ENCODE peak calls at places on chromosomes 4 and X, in seven cellular contexts. U is A549, K is IMR-90, I is GM12878, N is K562, G is H1, B is HepG2. Q is an unnamed sample.

GRCh38 chr4:153064571-153064970 is 128.4 kb downstream of the FHDC1 start:
- DNase-seq in U (no peak), K (no peak), I (no peak), N (no peak), G (no peak), B (no peak), Q (no peak)

GRCh38 chrX:22748093-22748999 is 251.4 kb upstream of the DDX53 start:
- DNase-seq in U (peak), K (peak), I (no peak), N (peak), G (peak), B (peak), Q (peak)

GRCh38 chrX:3717742-3718420 is 4.4 kb upstream of the PRKX start:
- DNase-seq in U (no peak), K (peak), I (no peak), N (no peak), G (no peak), B (no peak), Q (no peak)

GRCh38 chr4:25814323-25814722 is 48.5 kb downstream of the SEL1L3 start:
- DNase-seq in U (peak), K (peak), I (no peak), N (no peak), G (no peak), B (no peak), Q (no peak)

GRCh38 chr4:140609548-140610425 is 41.0 kb upstream of the UCP1 start:
- DNase-seq in U (peak), K (peak), I (peak), N (peak), G (no peak), B (peak), Q (peak)

GRCh38 chr4:37780444-37781133 is 45.9 kb upstream of the PGM2 start:
- DNase-seq in U (no peak), K (no peak), I (no peak), N (no peak), G (no peak), B (peak), Q (no peak)

GRCh38 chrX:118484216-118484903 is 11.3 kb upstream of the DOCK11 start:
- DNase-seq in U (peak), K (peak), I (no peak), N (no peak), G (no peak), B (no peak), Q (no peak)

GRCh38 chrX:54921427-54922021 is 900 bp downstream of the TRO start:
- DNase-seq in U (no peak), K (peak), I (no peak), N (no peak), G (peak), B (peak), Q (no peak)

GRCh38 chr4:53956053-53956452 is 108.4 kb downstream of the CHIC2 start:
- DNase-seq in U (no peak), K (no peak), I (no peak), N (no peak), G (no peak), B (no peak), Q (no peak)

GRCh38 chr4:85557016-85557901 is 82.3 kb downstream of the ARHGAP24 start:
- DNase-seq in U (no peak), K (no peak), I (peak), N (no peak), G (no peak), B (no peak), Q (no peak)

GRCh38 chr4:151859646-151860045 is 98.8 kb upstream of the GATB start:
- DNase-seq in U (no peak), K (no peak), I (no peak), N (no peak), G (no peak), B (no peak), Q (no peak)

GRCh38 chr4:7778524-7779193 is 161.0 kb downstream of the AFAP1 start:
- DNase-seq in U (no peak), K (peak), I (no peak), N (no peak), G (no peak), B (no peak), Q (no peak)

GRCh38 chr4:20326460-20326859 is 74.8 kb downstream of the SLIT2 start:
- DNase-seq in U (no peak), K (no peak), I (no peak), N (no peak), G (no peak), B (no peak), Q (no peak)

GRCh38 chrX:123173833-123174232 is 10.2 kb upstream of the GRIA3 start:
- DNase-seq in U (peak), K (no peak), I (no peak), N (peak), G (no peak), B (no peak), Q (peak)

GRCh38 chr4:47913328-47913727 is 1.1 kb downstream of the NFXL1 start:
- DNase-seq in U (no peak), K (peak), I (no peak), N (no peak), G (no peak), B (peak), Q (no peak)

GRCh38 chr4:142293536-142293935 is 552.6 kb downstream of the INPP4B start:
- DNase-seq in U (no peak), K (peak), I (no peak), N (no peak), G (no peak), B (no peak), Q (no peak)

GRCh38 chrX:53362439-53362838 is 60.0 kb downstream of the SMC1A start:
- DNase-seq in U (no peak), K (no peak), I (no peak), N (no peak), G (no peak), B (no peak), Q (no peak)

GRCh38 chr4:129578336-129578735 is 482.4 kb downstream of the C4orf33 start:
- DNase-seq in U (no peak), K (no peak), I (no peak), N (no peak), G (no peak), B (no peak), Q (no peak)

GRCh38 chr4:21802406-21802805 is 146.2 kb downstream of the KCNIP4 start:
- DNase-seq in U (peak), K (no peak), I (no peak), N (no peak), G (no peak), B (no peak), Q (no peak)

GRCh38 chr4:27043200-27043599 is 182.6 kb downstream of the STIM2 start:
- DNase-seq in U (no peak), K (no peak), I (no peak), N (no peak), G (no peak), B (peak), Q (no peak)

GRCh38 chr4:108901271-108901670 is 138.4 kb upstream of the ETNPPL start:
- DNase-seq in U (no peak), K (no peak), I (no peak), N (no peak), G (no peak), B (no peak), Q (no peak)

GRCh38 chr4:157405070-157405469 is 184.5 kb downstream of the GRIA2 start:
- DNase-seq in U (no peak), K (no peak), I (no peak), N (no peak), G (no peak), B (no peak), Q (no peak)

GRCh38 chrX:46279214-46279924 is 265.9 kb downstream of the ZNF674 start:
- DNase-seq in U (no peak), K (no peak), I (no peak), N (no peak), G (no peak), B (no peak), Q (no peak)

GRCh38 chr4:80005863-80006262 is 67.2 kb downstream of the ANTXR2 start:
- DNase-seq in U (no peak), K (peak), I (no peak), N (peak), G (no peak), B (peak), Q (no peak)

GRCh38 chr4:101127176-101127790 is 220.0 kb downstream of the PPP3CA start:
- DNase-seq in U (no peak), K (no peak), I (no peak), N (no peak), G (no peak), B (no peak), Q (no peak)

GRCh38 chr4:26819478-26819877 is 41.2 kb upstream of the STIM2 start:
- DNase-seq in U (no peak), K (no peak), I (no peak), N (no peak), G (no peak), B (no peak), Q (no peak)

GRCh38 chr4:88533088-88533790 is 9.7 kb upstream of the PYURF start:
- DNase-seq in U (no peak), K (peak), I (no peak), N (no peak), G (no peak), B (no peak), Q (no peak)

GRCh38 chrX:5113128-5113527 is 1115.5 kb downstream of the NLGN4X start:
- DNase-seq in U (peak), K (no peak), I (no peak), N (peak), G (no peak), B (no peak), Q (no peak)

GRCh38 chrX:6170424-6170823 is 58.2 kb downstream of the NLGN4X start:
- DNase-seq in U (no peak), K (no peak), I (no peak), N (no peak), G (no peak), B (no peak), Q (no peak)

GRCh38 chr4:6716958-6717655 is 1.1 kb downstream of the BLOC1S4 start:
- DNase-seq in U (no peak), K (peak), I (no peak), N (no peak), G (no peak), B (no peak), Q (no peak)
- TF ChIP-seq CEBPB in U (no peak), K (no peak), I (no peak), N (no peak), G (no peak), B (no peak), Q (no peak)

GRCh38 chr4:87108142-87108546 is 112.3 kb downstream of the KLHL8 start:
- DNase-seq in U (peak), K (peak), I (no peak), N (no peak), G (no peak), B (no peak), Q (peak)
- TF ChIP-seq CEBPB in U (no peak), K (peak), I (no peak), N (no peak), G (no peak), B (no peak), Q (peak)

DNA sequence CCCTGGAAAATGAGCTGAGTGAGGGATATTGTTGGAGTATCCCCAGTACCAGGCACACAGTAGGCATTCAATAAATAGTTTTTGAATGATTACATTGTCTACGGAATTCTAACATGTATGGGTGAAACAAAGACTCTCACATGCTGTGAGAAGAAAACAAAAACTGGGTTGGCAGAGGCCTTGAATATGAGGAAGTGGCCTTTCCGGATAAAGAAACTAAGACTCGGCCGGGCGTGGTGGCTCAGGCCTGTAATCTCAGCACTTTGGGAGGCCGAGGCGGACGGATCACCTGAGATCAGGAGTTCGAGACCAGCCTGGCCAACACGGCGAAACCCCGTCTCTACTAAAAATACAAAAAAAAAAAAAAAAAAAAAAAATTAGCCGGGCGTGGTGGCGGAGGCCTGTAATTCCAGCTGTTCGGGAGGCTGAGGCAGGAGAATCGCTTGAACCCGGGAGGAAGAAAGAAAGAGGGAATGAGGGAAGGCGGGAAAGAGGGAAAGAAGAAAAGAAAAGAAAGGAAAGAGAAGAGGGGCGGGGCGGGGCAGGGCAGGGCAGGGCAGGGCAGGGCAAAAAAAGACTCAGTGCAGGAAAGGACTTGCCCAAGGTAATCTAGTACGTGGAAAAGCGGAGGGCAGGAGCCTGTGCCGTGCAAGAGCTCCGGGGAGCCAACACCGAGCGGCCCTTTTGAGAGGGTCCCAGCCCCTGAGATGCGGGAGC is 689 bp upstream of the TMA16 start:
- DNase-seq in U (peak), K (no peak), I (no peak), N (peak), G (no peak), B (no peak), Q (no peak)
- TF ChIP-seq CEBPB in U (no peak), K (no peak), I (no peak), N (no peak), G (no peak), B (no peak), Q (no peak)

GRCh38 chrX:154082396-154083133 is 15.0 kb downstream of the MECP2 start:
- DNase-seq in U (peak), K (peak), I (no peak), N (no peak), G (no peak), B (no peak), Q (no peak)
- TF ChIP-seq CEBPB in U (no peak), K (peak), I (no peak), N (no peak), G (no peak), B (no peak), Q (no peak)

GRCh38 chr4:38785901-38786402 is 3.2 kb upstream of the TLR10 start:
- DNase-seq in U (no peak), K (no peak), I (peak), N (no peak), G (no peak), B (no peak), Q (no peak)
- TF ChIP-seq CEBPB in U (no peak), K (no peak), I (no peak), N (no peak), G (no peak), B (no peak), Q (no peak)

GRCh38 chr4:825969-826330 is at the start of gene CPLX1:
- DNase-seq in U (no peak), K (no peak), I (no peak), N (peak), G (no peak), B (no peak), Q (no peak)

GRCh38 chr4:823761-824460 is 2.0 kb downstream of the CPLX1 start:
- DNase-seq in U (no peak), K (no peak), I (no peak), N (no peak), G (no peak), B (no peak), Q (no peak)

GRCh38 chr4:824461-825062 is 1.4 kb downstream of the CPLX1 start:
- DNase-seq in U (no peak), K (no peak), I (no peak), N (no peak), G (no peak), B (no peak), Q (no peak)

GRCh38 chr4:826508-827208 is 729 bp upstream of the CPLX1 start:
- DNase-seq in U (no peak), K (no peak), I (no peak), N (peak), G (no peak), B (no peak), Q (no peak)

GRCh38 chr4:825063-825968 is 613 bp downstream of the CPLX1 start:
- DNase-seq in U (no peak), K (no peak), I (no peak), N (peak), G (no peak), B (no peak), Q (no peak)
- TF ChIP-seq CEBPB in U (no peak), K (no peak), I (no peak), N (no peak), G (no peak), B (no peak), Q (no peak)

GRCh38 chr4:138230048-138230447 is 12.1 kb downstream of the SLC7A11 start:
- DNase-seq in U (no peak), K (no peak), I (no peak), N (no peak), G (no peak), B (no peak), Q (no peak)

GRCh38 chr4:138235419-138235952 is 6.7 kb downstream of the SLC7A11 start:
- DNase-seq in U (peak), K (peak), I (no peak), N (peak), G (no peak), B (no peak), Q (peak)

GRCh38 chr4:138234254-138234653 is 7.9 kb downstream of the SLC7A11 start:
- DNase-seq in U (no peak), K (no peak), I (no peak), N (no peak), G (no peak), B (no peak), Q (no peak)

GRCh38 chr4:138233313-138233712 is 8.8 kb downstream of the SLC7A11 start:
- DNase-seq in U (no peak), K (no peak), I (no peak), N (no peak), G (no peak), B (no peak), Q (no peak)

GRCh38 chr4:138232364-138232763 is 9.8 kb downstream of the SLC7A11 start:
- DNase-seq in U (no peak), K (no peak), I (no peak), N (no peak), G (no peak), B (no peak), Q (no peak)
- TF ChIP-seq CEBPB in U (no peak), K (no peak), I (no peak), N (no peak), G (no peak), B (no peak), Q (no peak)

GRCh38 chr4:82842593-82842992 is 44.0 kb upstream of the SCD5 start:
- DNase-seq in U (peak), K (peak), I (no peak), N (peak), G (no peak), B (peak), Q (no peak)
- TF ChIP-seq CEBPB in U (no peak), K (no peak), I (no peak), N (no peak), G (no peak), B (no peak), Q (no peak)

DNA sequence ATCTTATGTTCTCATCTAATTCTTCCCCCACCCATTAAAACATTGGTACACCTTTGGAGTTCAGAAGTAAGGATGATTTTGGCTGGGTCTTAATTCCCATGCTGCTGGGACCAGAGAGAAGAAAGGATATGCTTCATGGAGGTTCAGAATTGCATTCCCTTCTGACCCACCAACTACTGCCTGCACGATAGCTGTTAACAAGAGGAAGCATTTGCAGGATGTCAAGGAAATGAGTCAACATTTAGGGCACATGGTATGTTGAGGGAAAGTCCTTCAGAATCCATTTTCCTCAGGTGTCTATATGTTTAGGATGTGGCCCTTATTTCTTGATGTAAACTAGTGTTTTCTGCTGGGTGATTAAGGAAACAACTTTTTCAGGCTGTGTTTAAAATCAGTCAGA is 95.4 kb upstream of the DDX3X start:
- DNase-seq in U (peak), K (peak), I (no peak), N (peak), G (no peak), B (no peak), Q (no peak)
- TF ChIP-seq CEBPB in U (no peak), K (no peak), I (no peak), N (no peak), G (no peak), B (no peak), Q (no peak)

GRCh38 chr4:165464813-165465381 is 86.1 kb downstream of the CPE start:
- DNase-seq in U (peak), K (peak), I (no peak), N (peak), G (no peak), B (peak), Q (no peak)

GRCh38 chr4:165464338-165464737 is 85.5 kb downstream of the CPE start:
- DNase-seq in U (no peak), K (no peak), I (no peak), N (no peak), G (no peak), B (no peak), Q (no peak)

GRCh38 chr4:165472943-165473676 is 94.3 kb downstream of the CPE start:
- DNase-seq in U (no peak), K (no peak), I (no peak), N (no peak), G (no peak), B (no peak), Q (no peak)

GRCh38 chr4:165474784-165475705 is 96.2 kb downstream of the CPE start:
- DNase-seq in U (no peak), K (no peak), I (no peak), N (no peak), G (no peak), B (no peak), Q (no peak)

GRCh38 chr4:165470009-165470408 is 91.2 kb downstream of the CPE start:
- DNase-seq in U (no peak), K (no peak), I (no peak), N (no peak), G (no peak), B (no peak), Q (no peak)
- TF ChIP-seq CEBPB in U (no peak), K (no peak), I (no peak), N (no peak), G (no peak), B (no peak), Q (no peak)